ENCODE peak calls at places on chromosome 18, in four cellular contexts. V is IMR-90, G is GM12878, R is K562. T is an unnamed sample.

GRCh38 chr18:41938445-41938844 is 16.6 kb upstream of the PIK3C3 start:
- DNase-seq in V (peak), G (no peak), R (peak), T (no peak)

GRCh38 chr18:32576296-32576916 is 105.7 kb upstream of the GAREM1 start:
- DNase-seq in V (peak), G (no peak), R (peak), T (peak)

GRCh38 chr18:67151366-67151765 is 365.2 kb downstream of the DSEL start:
- DNase-seq in V (no peak), G (no peak), R (no peak), T (no peak)

GRCh38 chr18:67730884-67731283 is 214.4 kb upstream of the DSEL start:
- DNase-seq in V (peak), G (no peak), R (no peak), T (peak)

GRCh38 chr18:14970027-14970426 is 222.1 kb downstream of the ANKRD30B start:
- DNase-seq in V (no peak), G (no peak), R (no peak), T (no peak)

GRCh38 chr18:62744076-62744705 is 28.9 kb downstream of the PHLPP1 start:
- DNase-seq in V (peak), G (no peak), R (no peak), T (no peak)

GRCh38 chr18:61541673-61542072 is 208.4 kb downstream of the CDH20 start:
- DNase-seq in V (peak), G (no peak), R (no peak), T (no peak)

GRCh38 chr18:77858331-77858730 is 608.7 kb downstream of the GALR1 start:
- DNase-seq in V (no peak), G (no peak), R (no peak), T (no peak)

GRCh38 chr18:79211844-79212243 is 142.7 kb downstream of the ATP9B start:
- DNase-seq in V (peak), G (no peak), R (no peak), T (no peak)
- TF ChIP-seq FOS in V (no peak), G (no peak), R (no peak), T (no peak)

GRCh38 chr18:25669741-25670140 is 317.8 kb upstream of the ZNF521 start:
- DNase-seq in V (no peak), G (no peak), R (no peak), T (peak)
- TF ChIP-seq CTCF in V (peak), G (no peak), R (peak), T (no peak)

GRCh38 chr18:58202406-58202730 is 158.3 kb downstream of the NEDD4L start:
- DNase-seq in V (peak), G (no peak), R (peak), T (no peak)
- TF ChIP-seq FOS in V (no peak), G (no peak), R (no peak), T (no peak)

DNA sequence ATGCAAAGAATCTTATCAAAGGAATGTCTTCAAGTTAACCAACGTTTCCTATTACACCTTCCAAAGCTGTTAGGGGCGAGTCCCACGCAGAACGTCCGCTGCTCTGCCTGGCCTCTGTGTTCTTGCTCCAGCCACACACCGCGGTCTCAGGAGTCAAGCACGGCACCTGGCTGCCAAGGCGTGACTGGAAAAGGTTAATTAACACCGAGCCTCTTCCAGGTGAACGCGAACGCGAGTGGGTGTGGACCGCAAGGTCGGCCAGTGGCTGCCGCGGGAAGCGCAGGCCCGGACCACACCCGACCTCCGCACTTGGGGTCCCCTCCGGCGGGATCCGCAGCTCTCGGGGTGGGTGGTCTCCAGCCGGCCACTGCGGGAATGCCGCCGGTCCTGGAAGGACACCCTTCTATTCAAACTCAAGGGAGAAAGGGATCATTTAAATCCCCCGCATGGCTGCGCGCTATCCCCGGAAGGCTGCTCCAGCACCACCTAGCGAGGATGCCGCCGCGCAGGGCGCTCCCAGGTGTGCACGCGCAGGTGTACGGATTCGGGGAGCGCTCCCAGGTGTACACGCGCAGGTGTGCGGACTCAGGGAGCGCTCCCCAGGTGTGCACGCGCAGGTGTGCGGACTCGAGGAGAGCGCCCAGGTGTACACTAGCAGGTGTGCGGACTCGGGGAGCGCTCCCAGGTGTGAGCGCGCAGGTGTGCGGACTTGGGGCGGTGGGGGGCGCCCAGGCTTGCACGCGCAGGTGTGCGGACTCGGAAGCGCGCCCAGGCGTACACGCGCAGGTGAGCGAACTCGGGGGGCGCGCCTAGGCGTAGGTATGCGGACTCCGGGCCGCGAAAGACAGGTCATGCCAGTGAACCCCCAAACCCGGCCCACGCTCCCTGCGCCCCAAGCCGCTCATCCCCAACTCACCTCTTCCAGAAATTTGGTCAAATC is 662 bp downstream of the CYB5A start:
- DNase-seq in V (no peak), G (no peak), R (no peak), T (no peak)
- TF ChIP-seq CTCF in V (no peak), G (no peak), R (no peak), T (no peak)

DNA sequence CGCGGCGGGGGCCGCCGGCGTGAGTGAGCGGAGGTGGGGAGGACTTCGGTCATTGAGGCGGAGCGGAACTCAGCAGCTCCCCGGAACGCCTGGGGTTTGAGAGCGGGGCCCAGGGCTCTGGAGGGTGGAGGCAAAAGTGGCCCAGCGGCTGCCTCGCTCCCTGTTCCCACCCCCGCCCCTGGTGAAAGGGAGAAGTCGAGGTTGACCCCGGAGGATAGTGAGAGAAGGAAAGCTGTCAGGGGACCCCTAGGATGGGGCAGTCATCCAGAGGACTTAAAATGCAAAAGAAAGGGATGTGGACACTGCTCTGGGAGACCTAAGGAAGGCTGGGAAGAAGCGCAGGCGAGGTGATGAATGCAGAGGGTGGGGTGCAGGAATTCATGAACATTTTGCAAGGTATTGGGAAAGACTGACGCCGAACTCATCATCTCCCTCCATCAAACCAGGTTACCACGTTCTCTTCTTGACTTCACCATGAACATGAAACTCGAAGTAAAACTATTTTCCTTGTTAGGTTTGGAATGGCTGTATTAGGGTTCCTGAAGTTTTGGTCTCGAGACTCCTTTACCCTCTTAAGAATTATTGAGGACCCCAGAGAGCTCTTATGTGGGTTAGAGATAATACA is 788 bp downstream of the MALT1 start:
- DNase-seq in V (peak), G (no peak), R (no peak), T (peak)
- TF ChIP-seq FOS in V (no peak), G (no peak), R (no peak), T (no peak)

DNA sequence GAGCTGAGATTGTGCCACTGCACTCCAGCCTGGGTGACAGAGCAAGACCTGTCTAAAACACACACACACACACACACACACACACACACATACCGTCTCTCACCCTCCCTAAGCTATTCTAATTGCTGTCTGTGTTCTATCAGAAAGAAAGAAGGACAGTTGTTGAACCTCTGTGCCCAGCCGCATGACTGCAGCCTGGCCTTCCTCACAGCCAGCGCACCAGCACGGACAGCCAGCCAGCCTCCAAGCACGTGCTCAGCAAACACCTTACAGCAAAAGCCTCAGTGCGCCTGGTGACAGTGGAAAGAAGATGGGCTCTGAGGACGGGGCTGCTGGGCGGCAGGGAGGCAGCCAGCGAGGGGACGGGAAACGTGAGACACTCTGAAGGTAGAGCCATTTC is 58.0 kb downstream of the ZNF516 start:
- DNase-seq in V (no peak), G (no peak), R (no peak), T (no peak)
- TF ChIP-seq CTCF in V (no peak), G (no peak), R (no peak), T (no peak)

DNA sequence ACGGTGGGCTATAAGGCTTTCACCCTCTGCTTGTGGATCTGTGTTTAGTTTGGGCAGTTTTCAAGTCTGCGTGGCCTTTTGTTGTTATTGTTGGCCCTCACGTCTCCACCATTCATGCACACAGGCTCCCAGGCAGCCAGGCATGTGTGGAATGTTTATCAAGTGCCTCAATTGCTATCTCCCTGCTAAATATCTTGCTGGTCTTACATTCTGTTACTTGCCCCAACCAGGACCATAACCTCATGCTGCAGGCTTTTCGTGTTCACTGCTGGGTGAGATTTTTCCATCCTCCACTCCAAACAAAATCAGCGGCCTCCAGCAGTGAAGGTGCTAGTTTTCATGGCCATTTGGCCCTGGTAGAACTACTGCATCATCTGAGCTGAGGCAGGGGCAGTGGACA is 63.0 kb upstream of the DSC1 start:
- DNase-seq in V (peak), G (no peak), R (no peak), T (peak)
- TF ChIP-seq FOS in V (no peak), G (no peak), R (no peak), T (no peak)

DNA sequence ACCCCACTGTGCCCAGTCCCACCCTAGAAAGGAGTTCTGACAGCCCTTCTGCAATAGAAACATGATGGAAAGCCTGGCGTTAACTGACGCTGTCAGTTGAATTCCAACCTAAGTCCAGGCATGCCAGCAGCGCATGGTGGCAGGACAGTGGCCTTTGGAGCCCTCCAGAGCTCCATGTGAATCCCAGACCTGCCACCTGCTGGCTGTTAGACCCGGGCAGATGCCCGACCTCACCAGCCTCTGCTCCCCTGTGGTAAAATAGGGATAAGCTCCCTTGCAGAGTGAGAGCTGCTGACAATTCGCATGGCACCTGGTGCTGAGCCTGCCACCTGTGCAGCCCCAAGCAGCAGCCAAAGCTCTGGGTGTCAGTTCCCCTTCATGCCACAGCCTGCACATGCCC is 138.6 kb downstream of the LOXHD1 start:
- DNase-seq in V (no peak), G (no peak), R (no peak), T (no peak)
- TF ChIP-seq CTCF in V (no peak), G (no peak), R (no peak), T (no peak)

DNA sequence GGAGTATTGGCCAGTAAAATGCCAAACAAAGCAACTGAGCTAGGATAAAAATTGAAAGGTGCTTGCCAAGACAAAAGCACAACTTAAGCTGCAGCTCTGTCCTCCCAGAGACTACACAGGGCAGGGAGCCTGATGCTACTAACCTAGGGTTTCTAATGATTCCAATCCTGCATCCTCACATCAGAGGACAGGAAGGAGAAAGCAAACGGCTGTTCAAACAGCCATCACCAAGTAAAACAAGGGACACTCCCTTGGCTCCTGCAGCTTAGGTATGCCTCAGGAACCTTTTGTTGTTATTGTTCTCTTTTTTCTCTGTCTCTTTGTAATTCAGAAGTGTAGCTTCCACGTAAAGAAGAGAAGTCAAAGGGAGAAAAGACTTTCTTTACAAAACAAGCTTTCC is 99.5 kb downstream of the TCF4 start:
- DNase-seq in V (peak), G (no peak), R (no peak), T (no peak)
- TF ChIP-seq FOS in V (no peak), G (no peak), R (no peak), T (no peak)

GRCh38 chr18:11728247-11728646 is 39.2 kb downstream of the GNAL start:
- DNase-seq in V (no peak), G (no peak), R (peak), T (no peak)
- TF ChIP-seq CTCF in V (no peak), G (peak), R (peak), T (peak)